ENCODE peak calls at places on chromosome 22, in four cellular contexts. M, E, J and H are unnamed samples.

GRCh38 chr22:17559188-17559587 is 4.1 kb upstream of the SLC25A18 start:
- DNase-seq in J (no peak), M (no peak), E (no peak), H (no peak)

GRCh38 chr22:34804588-34804987 is 261.4 kb upstream of the ISX start:
- DNase-seq in J (peak; percentile 59), M (no peak), E (no peak), H (no peak)

GRCh38 chr22:50012201-50013181 is at the start of gene IL17REL:
- DNase-seq in J (no peak), E (no peak), M (no peak), H (peak; percentile 8)

GRCh38 chr22:30015846-30016245 is 64.4 kb upstream of the HORMAD2 start:
- DNase-seq in E (no peak), M (no peak), J (no peak), H (no peak)

GRCh38 chr22:18906896-18907295 is 776 bp downstream of the DGCR6 start:
- DNase-seq in J (no peak), M (no peak), E (no peak), H (no peak)

GRCh38 chr22:47784367-47784983 is 1022.0 kb downstream of the TBC1D22A start:
- DNase-seq in E (no peak), J (no peak), M (no peak), H (no peak)

GRCh38 chr22:17234144-17234623 is 14.9 kb upstream of the ADA2 start:
- DNase-seq in E (no peak), J (no peak), M (no peak), H (no peak)

GRCh38 chr22:32478994-32479393 is 4.4 kb downstream of the FBXO7 start:
- DNase-seq in M (no peak), E (no peak), J (no peak), H (no peak)

GRCh38 chr22:36413022-36413770 is 25.4 kb upstream of the MYH9 start:
- DNase-seq in J (no peak), E (no peak), M (no peak), H (no peak)

GRCh38 chr22:39873963-39874362 is 19.6 kb downstream of the ENTHD1 start:
- DNase-seq in E (no peak), J (no peak), M (no peak), H (no peak)

GRCh38 chr22:46146329-46146728 is 4.0 kb upstream of the PPARA start:
- DNase-seq in M (no peak), J (no peak), E (no peak), H (no peak)

GRCh38 chr22:27260087-27260730 is 541.3 kb downstream of the MN1 start:
- DNase-seq in E (no peak), J (no peak), M (no peak), H (no peak)

GRCh38 chr22:19818264-19819208 is 36.1 kb downstream of the GNB1L start:
- DNase-seq in E (no peak), M (no peak), J (no peak), H (no peak)

GRCh38 chr22:37054078-37054440 is 2.5 kb downstream of the KCTD17 start:
- DNase-seq in M (no peak), J (no peak), E (no peak), H (no peak)

GRCh38 chr22:49510718-49511117 is 317.0 kb downstream of the BRD1 start:
- DNase-seq in J (no peak), E (no peak), M (no peak), H (no peak)

GRCh38 chr22:29871684-29872083 is 11.3 kb upstream of the MTMR3 start:
- DNase-seq in J (peak; percentile 60), E (no peak), M (no peak), H (no peak)

GRCh38 chr22:23398701-23399366 is 181.3 kb downstream of the IGLL1 start:
- DNase-seq in J (no peak), M (no peak), E (no peak), H (no peak)

GRCh38 chr22:28630185-28630580 is 49.5 kb downstream of the TTC28 start:
- DNase-seq in J (no peak), M (no peak), E (no peak), H (no peak)

GRCh38 chr22:32206774-32207758 is 2.2 kb upstream of the RFPL2 start:
- DNase-seq in J (peak; percentile 65), M (peak; percentile 53), E (peak; percentile 57), H (peak; percentile 24)

GRCh38 chr22:19438286-19438685 is 5.9 kb downstream of the MRPL40 start:
- DNase-seq in M (no peak), J (no peak), E (no peak), H (peak; percentile 17)

GRCh38 chr22:21044931-21045584 is 688 bp upstream of the LRRC74B start:
- DNase-seq in M (no peak), E (no peak), J (peak; percentile 72), H (peak; percentile 71)

GRCh38 chr22:26643368-26644100 is 13.9 kb upstream of the MIAT start:
- DNase-seq in E (peak; percentile 25), M (peak; percentile 48), J (no peak), H (no peak)

GRCh38 chr22:43378011-43378704 is 33.7 kb upstream of the MPPED1 start:
- DNase-seq in J (no peak), E (peak; percentile 78), M (peak; percentile 51), H (peak; percentile 29)

GRCh38 chr22:20514658-20515406 is 7.4 kb downstream of the MED15 start:
- DNase-seq in M (no peak), J (no peak), E (no peak), H (no peak)

GRCh38 chr22:45210174-45210573 is 30.5 kb downstream of the KIAA0930 start:
- DNase-seq in J (no peak), E (no peak), M (no peak), H (no peak)

GRCh38 chr22:26234267-26234666 is 65.0 kb downstream of the SEZ6L start:
- DNase-seq in E (no peak), J (no peak), M (no peak), H (no peak)

GRCh38 chr22:36430863-36431262 is 43.1 kb upstream of the MYH9 start:
- DNase-seq in M (no peak), J (peak; percentile 13), E (no peak), H (no peak)

GRCh38 chr22:26979294-26979693 is 321.9 kb downstream of the MIAT start:
- DNase-seq in E (no peak), J (no peak), M (no peak), H (no peak)

GRCh38 chr22:43227231-43227630 is 40.3 kb upstream of the TTLL12 start:
- DNase-seq in E (no peak), J (no peak), M (no peak), H (no peak)